ENCODE peak calls at places on chromosomes 16 and 17, in ten cellular contexts. R is PC-9, T is heart left ventricle, E is PC-3, N is HepG2, L is lung, I is uterus, Z is hepatocyte, O is suprapubic skin, W is HAP-1. H is an unnamed sample. For H3K27me3, the result is how much of the 10 kb centered on the place peaks cover.

GRCh38 chr17:5282639-5283217 is 644 bp downstream of the RABEP1 start:
- DNase-seq in R (no peak), T (peak), E (no peak), N (no peak), L (peak), I (peak), Z (no peak), O (no peak), W (no peak), H (peak)

GRCh38 chr17:58219007-58219788 is at the start of gene MKS1:
- DNase-seq in R (peak), T (peak), E (peak), N (peak), L (peak), I (peak), Z (peak), O (peak), W (peak), H (peak)

GRCh38 chr17:77320046-77320445 is 179.3 kb downstream of the SEC14L1 start:
- DNase-seq in R (no peak), T (no peak), E (no peak), N (no peak), L (no peak), I (peak), Z (no peak), O (no peak), W (peak), H (peak)

GRCh38 chr16:2860826-2861567 is 3.0 kb upstream of the PRSS22 start:
- DNase-seq in R (peak), T (no peak), E (peak), N (no peak), L (no peak), I (no peak), Z (peak), O (no peak), W (no peak), H (peak)

GRCh38 chr17:74130841-74131240 is 72.6 kb upstream of the RPL38 start:
- DNase-seq in R (no peak), T (no peak), E (no peak), N (no peak), L (no peak), I (no peak), Z (no peak), O (no peak), W (no peak), H (no peak)

GRCh38 chr17:65277576-65277975 is 140.4 kb downstream of the RGS9 start:
- DNase-seq in R (no peak), T (no peak), E (no peak), N (no peak), L (no peak), I (no peak), Z (no peak), O (no peak), W (no peak), H (no peak)

GRCh38 chr16:27703545-27703944 is 153.6 kb downstream of the KATNIP start:
- DNase-seq in R (no peak), T (no peak), E (no peak), N (no peak), L (no peak), I (no peak), Z (no peak), O (no peak), W (no peak), H (no peak)

GRCh38 chr17:47980516-47980915 is 9.6 kb downstream of the CDK5RAP3 start:
- DNase-seq in R (no peak), T (no peak), E (no peak), N (no peak), L (no peak), I (no peak), Z (no peak), O (no peak), W (no peak), H (no peak)

GRCh38 chr16:69465083-69465721 is 40.8 kb downstream of the CYB5B start:
- DNase-seq in R (no peak), T (no peak), E (no peak), N (peak), L (no peak), I (no peak), Z (peak), O (no peak), W (no peak), H (no peak)

GRCh38 chr16:1048442-1049112 is 24.0 kb upstream of the SSTR5 start:
- DNase-seq in R (peak), T (peak), E (peak), N (peak), L (no peak), I (no peak), Z (peak), O (no peak), W (peak), H (peak)

GRCh38 chr17:45093444-45094110 is 32.5 kb downstream of the NMT1 start:
- DNase-seq in R (no peak), T (no peak), E (no peak), N (no peak), L (no peak), I (no peak), Z (no peak), O (no peak), W (no peak), H (no peak)

GRCh38 chr16:9302102-9302501 is 210.7 kb downstream of the HAPSTR1 start:
- DNase-seq in R (no peak), T (no peak), E (no peak), N (no peak), L (no peak), I (no peak), Z (no peak), O (no peak), W (no peak), H (no peak)

GRCh38 chr16:27402964-27403600 is 1.1 kb downstream of the IL21R start:
- DNase-seq in R (no peak), T (no peak), E (no peak), N (no peak), L (no peak), I (no peak), Z (no peak), O (no peak), W (no peak), H (no peak)

GRCh38 chr17:60075981-60076380 is 2.7 kb downstream of the HEATR6 start:
- DNase-seq in R (no peak), T (no peak), E (no peak), N (no peak), L (no peak), I (no peak), Z (no peak), O (no peak), W (no peak), H (no peak)

GRCh38 chr17:60079401-60079861 is 710 bp upstream of the HEATR6 start:
- DNase-seq in R (no peak), T (no peak), E (peak), N (no peak), L (no peak), I (no peak), Z (peak), O (no peak), W (no peak), H (no peak)

GRCh38 chr17:60077672-60078519 is 825 bp downstream of the HEATR6 start:
- DNase-seq in R (no peak), T (no peak), E (no peak), N (no peak), L (no peak), I (no peak), Z (peak), O (no peak), W (no peak), H (no peak)

GRCh38 chr17:60076811-60077210 is 1.9 kb downstream of the HEATR6 start:
- DNase-seq in R (no peak), T (no peak), E (no peak), N (no peak), L (no peak), I (no peak), Z (no peak), O (no peak), W (no peak), H (no peak)

DNA sequence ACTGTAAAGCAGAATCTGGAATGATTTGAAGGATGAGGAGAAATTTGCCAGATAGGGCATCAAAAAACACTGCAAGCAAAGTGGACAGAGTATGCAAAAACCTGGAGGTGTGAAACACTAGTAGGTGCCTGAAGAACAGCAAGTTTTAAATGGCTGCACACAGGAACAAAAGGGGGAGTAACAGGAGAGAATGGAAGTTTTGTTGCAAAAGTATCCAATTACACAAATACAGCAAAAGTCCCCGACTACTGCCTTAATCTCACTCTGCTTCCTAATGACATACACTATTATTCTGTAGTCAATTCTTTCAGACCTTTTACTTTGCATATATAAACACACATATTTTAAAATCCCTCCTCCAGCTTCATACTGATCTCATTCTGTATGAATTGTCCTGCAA is 1.5 kb downstream of the HEATR6 start:
- DNase-seq in R (no peak), T (no peak), E (no peak), N (no peak), L (no peak), I (no peak), Z (no peak), O (no peak), W (peak), H (no peak)
- H3K4me3 ChIP-seq in R (peak), T (no peak), E (peak), N (peak), L (no peak), I (no peak), Z (no peak), O (no peak), W (peak), H (no peak)

GRCh38 chr16:85998868-85999729 is 100.1 kb downstream of the IRF8 start:
- DNase-seq in R (no peak), T (no peak), E (no peak), N (no peak), L (no peak), I (no peak), Z (no peak), O (peak), W (no peak), H (no peak)
- H3K27me3 ChIP-seq in R (half or more), T (under half), E (under half), N (under half), L (under half), I (under half), Z (under half), O (under half), W (under half), H (under half)

DNA sequence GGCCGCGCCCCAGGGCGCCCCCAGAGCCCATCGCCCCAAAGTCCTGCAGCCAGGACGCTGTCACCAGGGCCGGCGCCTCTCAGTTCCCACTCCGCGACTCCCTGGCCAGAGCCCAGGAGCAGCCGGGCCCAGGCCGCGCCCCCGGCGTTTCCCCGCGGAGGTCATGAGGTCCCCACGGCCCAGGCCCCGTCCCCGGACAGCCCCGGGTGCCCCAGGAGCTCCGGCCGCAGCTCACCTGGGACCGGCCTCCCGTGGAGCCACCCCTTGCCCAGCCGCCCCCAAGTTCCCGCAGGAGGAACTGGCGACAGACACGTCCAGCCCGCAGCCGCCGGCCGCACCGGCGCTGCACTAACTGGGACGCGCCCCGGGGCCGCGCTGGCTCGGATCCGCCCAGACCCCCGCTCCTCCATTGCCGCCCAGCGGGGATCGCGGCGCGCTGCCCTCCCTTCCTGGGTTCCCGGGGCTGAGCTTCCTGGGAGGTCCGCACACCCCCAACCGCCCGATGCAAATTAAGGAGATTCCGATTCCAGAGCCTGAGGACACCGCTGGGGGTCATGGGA is 9.7 kb downstream of the AHSP start:
- DNase-seq in R (no peak), T (no peak), E (no peak), N (no peak), L (no peak), I (no peak), Z (peak), O (no peak), W (no peak), H (peak)
- H3K4me3 ChIP-seq in R (no peak), T (peak), E (no peak), N (peak), L (peak), I (no peak), Z (peak), O (peak), W (no peak), H (peak)

GRCh38 chr16:66334856-66335255 is 31.6 kb upstream of the CDH5 start:
- DNase-seq in R (no peak), T (no peak), E (no peak), N (no peak), L (no peak), I (no peak), Z (no peak), O (no peak), W (no peak), H (no peak)
- H3K27me3 ChIP-seq in R (under half), T (under half), E (under half), N (under half), L (under half), I (under half), Z (under half), O (under half), W (under half), H (under half)

GRCh38 chr17:80910043-80910442 is 81.6 kb upstream of the CHMP6 start:
- DNase-seq in R (no peak), T (no peak), E (no peak), N (no peak), L (no peak), I (no peak), Z (no peak), O (no peak), W (no peak), H (no peak)
- H3K4me3 ChIP-seq in R (no peak), T (no peak), E (no peak), N (no peak), L (no peak), I (no peak), Z (no peak), O (no peak), W (no peak), H (no peak)

H was measured in H7.